ENCODE peak calls at places on chromosomes 13 and 19, in four cellular contexts. R is neuronal stem cell, Z is heart right ventricle, F is PC-3. Y is an unnamed sample.

GRCh38 chr19:4724252-4724514 is 541 bp upstream of the DPP9 start:
- DNase-seq in F (no peak), R (no peak), Z (peak), Y (no peak)

GRCh38 chr13:76848596-76848995 is 37.6 kb downstream of the KCTD12 start:
- DNase-seq in R (no peak), F (no peak), Z (no peak), Y (no peak)

GRCh38 chr13:113928701-113929627 is 44.9 kb downstream of the C13orf46 start:
- DNase-seq in Z (peak), R (no peak), F (no peak), Y (no peak)

GRCh38 chr19:8069116-8069973 is 16.8 kb downstream of the CCL25 start:
- DNase-seq in Z (no peak), F (peak), R (no peak), Y (peak)

GRCh38 chr19:12973236-12973635 is 3.9 kb downstream of the DAND5 start:
- DNase-seq in F (no peak), R (no peak), Z (no peak), Y (no peak)

GRCh38 chr13:101309014-101309619 is 107.2 kb downstream of the NALCN start:
- DNase-seq in Z (no peak), F (peak), R (no peak), Y (no peak)

GRCh38 chr19:19280561-19280960 is 7.5 kb upstream of the TM6SF2 start:
- DNase-seq in R (no peak), Z (no peak), F (no peak), Y (no peak)

GRCh38 chr19:30856786-30857185 is 484.6 kb downstream of the ZNF536 start:
- DNase-seq in R (no peak), F (no peak), Z (no peak), Y (no peak)

GRCh38 chr13:29362849-29363604 is 232.5 kb downstream of the SLC7A1 start:
- DNase-seq in Z (peak), R (peak), F (peak), Y (peak)

GRCh38 chr13:111131048-111131447 is 15.9 kb downstream of the ARHGEF7 start:
- DNase-seq in Z (no peak), R (no peak), F (no peak), Y (no peak)

GRCh38 chr13:22114630-22115311 is 443.9 kb downstream of the FGF9 start:
- DNase-seq in R (no peak), Z (no peak), F (no peak), Y (peak)

GRCh38 chr13:65600702-65601101 is 1629.4 kb downstream of the PCDH9 start:
- DNase-seq in R (no peak), Z (no peak), F (peak), Y (no peak)

GRCh38 chr13:48216204-48216711 is 16.7 kb upstream of the ITM2B start:
- DNase-seq in R (no peak), Z (no peak), F (no peak), Y (no peak)

GRCh38 chr19:18605546-18606280 is 886 bp downstream of the CRLF1 start:
- DNase-seq in Z (no peak), R (no peak), F (no peak), Y (no peak)

GRCh38 chr19:10230155-10230903 is 802 bp downstream of the S1PR2 start:
- DNase-seq in Z (peak), F (no peak), R (peak), Y (peak)

GRCh38 chr19:18086590-18087138 is at the start of gene IL12RB1:
- DNase-seq in F (no peak), R (no peak), Z (no peak), Y (peak)

GRCh38 chr13:112775791-112776279 is 86.0 kb downstream of the ATP11A start:
- DNase-seq in Z (no peak), F (no peak), R (no peak), Y (no peak)

GRCh38 chr19:3161453-3161852 is 17.1 kb upstream of the S1PR4 start:
- DNase-seq in R (no peak), Z (no peak), F (peak), Y (no peak)

GRCh38 chr19:58038688-58039204 is 4.9 kb downstream of the ZSCAN1 start:
- DNase-seq in Z (no peak), F (no peak), R (no peak), Y (no peak)

GRCh38 chr13:75321084-75321483 is 160.9 kb downstream of the TBC1D4 start:
- DNase-seq in R (no peak), Z (no peak), F (no peak), Y (no peak)

GRCh38 chr19:10209305-10209704 is 14.6 kb upstream of the DNMT1 start:
- DNase-seq in Z (no peak), R (no peak), F (peak), Y (no peak)

GRCh38 chr13:86765462-86765861 is 905.7 kb upstream of the SLITRK5 start:
- DNase-seq in Z (no peak), R (no peak), F (no peak), Y (no peak)

GRCh38 chr19:55082023-55082851 is 6.6 kb downstream of the EPS8L1 start:
- DNase-seq in Z (peak), R (no peak), F (peak), Y (peak)

GRCh38 chr13:42969558-42970172 is 22.4 kb downstream of the EPSTI1 start:
- DNase-seq in Z (peak), R (peak), F (peak), Y (peak)

GRCh38 chr13:99119686-99120085 is 81.0 kb upstream of the UBAC2 start:
- DNase-seq in R (no peak), Z (no peak), F (no peak), Y (no peak)

GRCh38 chr19:39671739-39672363 is 16.1 kb downstream of the LGALS16 start:
- DNase-seq in R (peak), F (peak), Z (peak), Y (peak)

GRCh38 chr19:41551711-41552110 is 24.3 kb upstream of the CEACAM21 start:
- DNase-seq in Z (no peak), R (no peak), F (no peak), Y (no peak)

GRCh38 chr19:13404236-13404635 is 102.0 kb downstream of the CACNA1A start:
- DNase-seq in R (no peak), Z (no peak), F (no peak), Y (no peak)

GRCh38 chr13:64810701-64811258 is 2419.4 kb downstream of the PCDH9 start:
- DNase-seq in R (no peak), Z (no peak), F (peak), Y (no peak)

GRCh38 chr19:44975444-44975843 is 20.3 kb downstream of the CLPTM1 start:
- DNase-seq in Z (no peak), F (no peak), R (no peak), Y (no peak)

GRCh38 chr19:47447470-47448359 is 24.0 kb downstream of the SLC8A2 start:
- DNase-seq in F (peak), Z (no peak), R (peak), Y (peak)
- H3K4me3 ChIP-seq in F (no peak), Z (peak), R (peak), Y (no peak)

DNA sequence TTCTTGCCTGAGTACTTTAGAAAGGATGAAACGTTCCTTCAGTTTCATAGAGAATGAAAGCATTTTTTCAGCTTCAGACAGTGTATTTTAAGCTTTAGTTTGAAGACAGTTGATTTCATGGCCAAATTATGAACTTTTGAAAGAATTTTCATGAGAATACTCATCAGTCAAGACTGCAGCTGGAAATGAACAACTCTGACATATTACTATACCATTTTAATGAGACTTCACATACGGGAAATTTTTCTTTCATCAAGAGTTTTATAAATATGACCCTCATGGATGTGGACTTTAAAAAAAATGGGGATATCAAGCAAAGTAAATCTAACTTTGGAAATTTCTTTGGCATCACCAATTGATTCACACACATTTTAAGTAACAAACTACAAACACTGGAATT is 6.4 kb downstream of the LATS2 start:
- DNase-seq in R (no peak), F (no peak), Z (no peak), Y (no peak)
- H3K27ac ChIP-seq in R (no peak), F (no peak), Z (no peak), Y (no peak)

GRCh38 chr19:1000095-1000494 is at the start of gene GRIN3B:
- DNase-seq in F (peak), Z (peak), R (peak), Y (peak)
- H3K4me3 ChIP-seq in F (no peak), Z (no peak), R (peak), Y (no peak)

GRCh38 chr19:52622261-52622660 is 15.9 kb downstream of the ZNF83 start:
- DNase-seq in F (no peak), Z (no peak), R (no peak), Y (no peak)
- H3K27ac ChIP-seq in F (no peak), Z (no peak), R (no peak), Y (no peak)